ENCODE peak calls at places on chromosomes 3 and 15, in five cellular contexts. One of them, this sample, is unnamed.

GRCh38 chr3:61875073-61875472 is 313.7 kb downstream of the PTPRG start:
- DNase-seq in stimulated activated CD4-positive, alpha-beta T cell treated with anti-CD3 and anti-CD28 coated beads, Interleukin-2, amount 100 ng/mL, for 48 hours: no peak
- DNase-seq in activated T-cell treated with anti-CD3 and anti-CD28 coated beads for 1 hour: no peak
- DNase-seq in bronchial epithelial cell: peak
- DNase-seq in cerebellum: no peak
- DNase-seq in this sample: no peak

GRCh38 chr3:10262027-10262426 is 13.8 kb downstream of the TATDN2 start:
- DNase-seq in activated T-cell treated with anti-CD3 and anti-CD28 coated beads for 1 hour: no peak
- DNase-seq in cerebellum: peak
- DNase-seq in bronchial epithelial cell: no peak
- DNase-seq in stimulated activated CD4-positive, alpha-beta T cell treated with anti-CD3 and anti-CD28 coated beads, Interleukin-2, amount 100 ng/mL, for 48 hours: no peak
- DNase-seq in this sample: no peak

GRCh38 chr15:46654993-46655392 is 1020.2 kb downstream of the SQOR start:
- DNase-seq in bronchial epithelial cell: peak
- DNase-seq in stimulated activated CD4-positive, alpha-beta T cell treated with anti-CD3 and anti-CD28 coated beads, Interleukin-2, amount 100 ng/mL, for 48 hours: no peak
- DNase-seq in activated T-cell treated with anti-CD3 and anti-CD28 coated beads for 1 hour: no peak
- DNase-seq in cerebellum: no peak
- DNase-seq in this sample: no peak

GRCh38 chr3:12353796-12354505 is 65.1 kb downstream of the PPARG start:
- DNase-seq in cerebellum: no peak
- DNase-seq in stimulated activated CD4-positive, alpha-beta T cell treated with anti-CD3 and anti-CD28 coated beads, Interleukin-2, amount 100 ng/mL, for 48 hours: no peak
- DNase-seq in bronchial epithelial cell: peak
- DNase-seq in activated T-cell treated with anti-CD3 and anti-CD28 coated beads for 1 hour: no peak
- DNase-seq in this sample: no peak

GRCh38 chr3:124429129-124429815 is 301.0 kb upstream of the UMPS start:
- DNase-seq in activated T-cell treated with anti-CD3 and anti-CD28 coated beads for 1 hour: no peak
- DNase-seq in bronchial epithelial cell: peak
- DNase-seq in cerebellum: peak
- DNase-seq in stimulated activated CD4-positive, alpha-beta T cell treated with anti-CD3 and anti-CD28 coated beads, Interleukin-2, amount 100 ng/mL, for 48 hours: no peak
- DNase-seq in this sample: no peak

GRCh38 chr3:14358426-14359211 is 43.8 kb upstream of the SLC6A6 start:
- DNase-seq in activated T-cell treated with anti-CD3 and anti-CD28 coated beads for 1 hour: no peak
- DNase-seq in stimulated activated CD4-positive, alpha-beta T cell treated with anti-CD3 and anti-CD28 coated beads, Interleukin-2, amount 100 ng/mL, for 48 hours: no peak
- DNase-seq in cerebellum: peak
- DNase-seq in bronchial epithelial cell: no peak
- DNase-seq in this sample: no peak

GRCh38 chr3:45575491-45575923 is 19.0 kb upstream of the LIMD1 start:
- DNase-seq in stimulated activated CD4-positive, alpha-beta T cell treated with anti-CD3 and anti-CD28 coated beads, Interleukin-2, amount 100 ng/mL, for 48 hours: no peak
- DNase-seq in activated T-cell treated with anti-CD3 and anti-CD28 coated beads for 1 hour: no peak
- DNase-seq in bronchial epithelial cell: no peak
- DNase-seq in cerebellum: no peak
- DNase-seq in this sample: no peak

GRCh38 chr15:56805466-56806146 is 72.3 kb upstream of the ZNF280D start:
- DNase-seq in bronchial epithelial cell: peak
- DNase-seq in stimulated activated CD4-positive, alpha-beta T cell treated with anti-CD3 and anti-CD28 coated beads, Interleukin-2, amount 100 ng/mL, for 48 hours: no peak
- DNase-seq in activated T-cell treated with anti-CD3 and anti-CD28 coated beads for 1 hour: no peak
- DNase-seq in cerebellum: no peak
- DNase-seq in this sample: peak

GRCh38 chr15:25415707-25416106 is 23.1 kb downstream of the UBE3A start:
- DNase-seq in stimulated activated CD4-positive, alpha-beta T cell treated with anti-CD3 and anti-CD28 coated beads, Interleukin-2, amount 100 ng/mL, for 48 hours: no peak
- DNase-seq in cerebellum: no peak
- DNase-seq in bronchial epithelial cell: no peak
- DNase-seq in activated T-cell treated with anti-CD3 and anti-CD28 coated beads for 1 hour: no peak
- DNase-seq in this sample: no peak

GRCh38 chr3:194830401-194830800 is 144.7 kb downstream of the FAM43A start:
- DNase-seq in stimulated activated CD4-positive, alpha-beta T cell treated with anti-CD3 and anti-CD28 coated beads, Interleukin-2, amount 100 ng/mL, for 48 hours: no peak
- DNase-seq in bronchial epithelial cell: no peak
- DNase-seq in activated T-cell treated with anti-CD3 and anti-CD28 coated beads for 1 hour: no peak
- DNase-seq in cerebellum: no peak
- DNase-seq in this sample: no peak

This sample was measured in Panc1.